ENCODE peak calls at places on chromosome 2, in five cellular contexts. T, S, O, Y and W are unnamed samples.
A peak's percentile ranks its signal among the peaks of the same experiment; 100 is the strongest.

GRCh38 chr2:106115250-106115649 is 78.9 kb downstream of the UXS1 start:
- DNase-seq in Y (peak; percentile 23), S (no peak), T (no peak), O (no peak), W (no peak)

GRCh38 chr2:74027496-74027895 is 42.8 kb downstream of the TET3 start:
- DNase-seq in T (no peak), O (no peak), S (no peak), Y (no peak), W (no peak)

GRCh38 chr2:235966932-235967331 is 201.3 kb downstream of the GBX2 start:
- DNase-seq in O (no peak), S (no peak), Y (no peak), T (no peak), W (no peak)

GRCh38 chr2:180927030-180927686 is 53.2 kb upstream of the UBE2E3 start:
- DNase-seq in O (no peak), Y (no peak), T (no peak), S (no peak), W (no peak)

GRCh38 chr2:211407076-211407475 is 850.7 kb downstream of the CPS1 start:
- DNase-seq in T (no peak), S (no peak), O (no peak), Y (no peak), W (no peak)

GRCh38 chr2:164498841-164499240 is 122.4 kb downstream of the GRB14 start:
- DNase-seq in S (no peak), Y (no peak), T (no peak), O (no peak), W (no peak)

GRCh38 chr2:200156140-200156858 is 150.2 kb upstream of the SPATS2L start:
- DNase-seq in O (peak; percentile 56), T (peak; percentile 62), S (peak; percentile 17), Y (peak; percentile 68), W (no peak)

GRCh38 chr2:30177861-30178465 is 31.2 kb downstream of the YPEL5 start:
- DNase-seq in Y (no peak), O (no peak), T (no peak), S (no peak), W (no peak)

DNA sequence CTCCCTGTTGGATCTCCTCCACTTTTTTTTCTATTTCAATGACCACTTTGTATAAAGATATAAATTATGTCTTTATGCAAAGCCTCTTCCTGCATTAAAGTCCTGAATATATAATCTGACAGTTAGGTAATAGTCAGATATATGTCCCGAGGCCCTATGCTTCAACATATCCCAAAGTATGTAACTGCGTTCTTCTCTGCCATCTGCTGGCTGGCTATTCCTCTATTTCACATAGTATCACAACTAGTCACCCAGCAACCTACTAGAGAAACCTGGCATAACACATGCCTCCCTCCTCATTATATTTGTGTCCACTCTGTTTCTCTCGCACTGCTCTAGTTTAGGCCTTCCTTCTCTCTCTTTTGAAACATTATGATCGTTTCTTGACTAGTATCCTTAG is 640.8 kb downstream of the DPP10 start:
- DNase-seq in T (no peak), Y (no peak), S (no peak), O (no peak), W (no peak)
- TF ChIP-seq CTCF in T (no peak), Y (no peak), S (no peak), O (no peak), W (no peak)

DNA sequence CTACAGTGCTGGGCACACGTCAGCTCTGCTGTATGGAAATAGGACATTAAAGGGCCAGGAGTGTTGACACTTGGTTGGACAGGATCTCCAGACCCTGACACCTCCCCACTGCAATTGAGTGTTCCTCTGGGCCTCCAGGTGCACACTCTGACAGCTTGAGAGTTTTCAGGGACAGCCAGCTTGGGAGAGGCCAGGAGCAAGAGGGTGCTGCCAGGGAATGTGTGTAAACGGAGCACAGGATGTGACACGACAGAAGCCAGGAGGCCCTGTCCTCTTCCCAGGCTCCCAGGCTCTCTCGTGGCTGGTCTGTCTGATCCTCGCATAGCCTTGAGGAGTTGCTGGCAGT is 318.1 kb upstream of the HS6ST1 start:
- DNase-seq in O (no peak), T (no peak), S (no peak), Y (no peak), W (no peak)
- H3K4me3 ChIP-seq in O (no peak overlapping the region), T (no peak overlapping the region), S (no peak overlapping the region), Y (no peak overlapping the region), W (no peak overlapping the region)

DNA sequence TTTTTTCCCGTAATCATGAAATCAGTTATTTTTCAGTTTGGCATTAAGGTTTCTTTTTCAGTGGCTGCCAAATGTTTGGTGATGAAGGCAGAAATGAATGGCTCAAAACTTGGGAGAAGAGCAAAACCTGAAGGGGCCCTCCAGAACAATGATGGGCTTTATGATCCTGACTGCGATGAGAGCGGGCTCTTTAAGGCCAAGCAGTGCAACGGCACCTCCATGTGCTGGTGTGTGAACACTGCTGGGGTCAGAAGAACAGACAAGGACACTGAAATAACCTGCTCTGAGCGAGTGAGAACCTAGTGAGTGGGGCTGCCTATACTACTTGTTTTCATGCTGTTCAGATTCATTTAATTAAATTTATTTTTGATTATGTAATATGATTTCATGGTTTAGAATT is 29.2 kb upstream of the MSH2 start:
- DNase-seq in S (peak; percentile 21), T (peak; percentile 70), Y (no peak), O (no peak), W (no peak)
- TF ChIP-seq CTCF in S (no peak), T (no peak), Y (no peak), O (no peak), W (no peak)

GRCh38 chr2:190342601-190343000 is 788 bp upstream of the INPP1 start:
- DNase-seq in O (no peak), S (no peak), Y (no peak), T (no peak), W (no peak)
- H3K4me3 ChIP-seq in O (no peak overlapping the region), S (no peak overlapping the region), Y (no peak overlapping the region), T (no peak overlapping the region), W (no peak overlapping the region)

GRCh38 chr2:127559454-127559853 is 24.0 kb downstream of the MYO7B start:
- DNase-seq in S (no peak), O (no peak), T (peak; percentile 9), Y (no peak), W (no peak)

GRCh38 chr2:127560929-127561275 is 25.4 kb downstream of the MYO7B start:
- DNase-seq in O (no peak), S (no peak), Y (no peak), T (peak; percentile 18), W (no peak)

GRCh38 chr2:127561371-127561770 is 25.9 kb downstream of the MYO7B start:
- DNase-seq in Y (no peak), O (no peak), S (no peak), T (peak; percentile 35), W (no peak)

GRCh38 chr2:127558911-127559310 is 23.4 kb downstream of the MYO7B start:
- DNase-seq in S (no peak), Y (no peak), O (no peak), T (peak; percentile 39), W (no peak)

DNA sequence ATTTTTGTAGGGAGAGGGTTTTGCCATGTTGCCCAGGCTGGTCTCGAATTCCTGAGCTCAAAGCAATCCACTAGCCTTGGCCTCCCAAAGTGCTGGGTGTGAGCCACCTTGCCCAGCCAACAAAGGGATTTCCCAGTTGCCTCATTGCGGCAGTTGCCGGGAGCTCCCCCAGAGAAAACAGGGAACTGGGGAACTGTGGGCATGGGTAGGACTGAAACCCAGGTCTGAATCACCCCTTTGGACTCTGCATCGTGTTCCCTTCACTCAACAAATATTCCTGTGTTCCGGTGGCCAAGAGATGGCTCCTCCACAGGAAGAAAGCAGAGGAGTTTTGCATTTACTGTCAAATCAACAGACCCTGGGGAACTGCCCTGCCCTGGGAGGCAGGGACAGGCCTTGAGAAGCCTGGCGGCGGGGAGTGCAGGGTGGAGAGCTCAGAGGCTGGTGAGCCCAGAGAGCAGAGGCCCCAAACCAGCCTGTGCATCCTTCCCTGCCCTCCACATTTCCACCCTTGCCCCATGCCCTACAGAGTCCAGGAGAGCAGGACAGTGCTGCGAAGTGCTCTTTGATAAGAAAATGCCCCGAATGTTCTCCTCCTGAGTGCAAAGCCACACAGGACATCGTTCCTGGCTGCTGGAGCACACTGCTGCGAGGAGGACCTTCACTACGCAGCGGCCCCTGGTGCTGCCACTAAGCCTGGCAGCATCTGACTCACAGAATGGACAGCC is 24.9 kb downstream of the MYO7B start:
- DNase-seq in S (no peak), T (peak; percentile 21), O (no peak), Y (no peak), W (no peak)
- TF ChIP-seq CTCF in S (no peak), T (no peak), O (no peak), Y (peak; percentile 17), W (peak; percentile 3)

DNA sequence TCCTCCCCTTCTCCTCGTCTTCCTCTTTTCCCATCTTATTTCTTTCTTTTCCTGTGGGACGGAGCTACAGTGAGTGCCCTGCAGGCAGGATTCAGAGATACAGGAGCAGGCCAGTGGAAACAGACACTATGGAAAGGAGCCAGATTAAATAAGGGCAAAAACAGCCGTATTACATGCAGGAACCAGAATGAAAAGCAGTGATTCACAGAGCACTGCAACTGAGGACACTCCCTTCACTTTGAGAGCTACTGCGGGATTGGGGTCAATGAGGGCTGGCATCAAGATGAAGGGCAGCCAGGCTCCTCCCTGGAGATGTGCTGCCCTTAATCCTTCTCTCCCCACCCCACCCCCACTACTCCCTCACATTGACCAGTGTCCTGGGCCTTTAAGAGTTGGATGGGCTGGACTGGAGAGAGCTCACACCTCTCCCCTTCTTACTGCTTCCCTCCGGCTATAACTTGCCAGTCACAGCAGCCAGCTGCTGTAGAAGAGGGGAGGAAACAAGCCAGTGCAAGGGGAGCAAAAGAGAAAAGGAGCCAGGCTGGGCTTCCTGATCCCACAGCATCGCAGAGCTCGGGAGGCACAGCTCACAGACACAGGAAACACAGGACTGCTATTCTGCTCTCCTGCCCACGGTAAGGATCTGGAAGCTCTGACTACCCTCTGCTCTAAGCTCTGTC is at the start of gene PLCD4:
- DNase-seq in S (no peak), O (no peak), T (no peak), Y (no peak), W (peak; percentile 16)
- H3K4me3 ChIP-seq in S (no peak within 1 kb of the TSS), O (no peak within 1 kb of the TSS), T (peak within 1 kb of the TSS; percentile 33), Y (peak within 1 kb of the TSS; percentile 13), W (peak within 1 kb of the TSS; percentile 51)

DNA sequence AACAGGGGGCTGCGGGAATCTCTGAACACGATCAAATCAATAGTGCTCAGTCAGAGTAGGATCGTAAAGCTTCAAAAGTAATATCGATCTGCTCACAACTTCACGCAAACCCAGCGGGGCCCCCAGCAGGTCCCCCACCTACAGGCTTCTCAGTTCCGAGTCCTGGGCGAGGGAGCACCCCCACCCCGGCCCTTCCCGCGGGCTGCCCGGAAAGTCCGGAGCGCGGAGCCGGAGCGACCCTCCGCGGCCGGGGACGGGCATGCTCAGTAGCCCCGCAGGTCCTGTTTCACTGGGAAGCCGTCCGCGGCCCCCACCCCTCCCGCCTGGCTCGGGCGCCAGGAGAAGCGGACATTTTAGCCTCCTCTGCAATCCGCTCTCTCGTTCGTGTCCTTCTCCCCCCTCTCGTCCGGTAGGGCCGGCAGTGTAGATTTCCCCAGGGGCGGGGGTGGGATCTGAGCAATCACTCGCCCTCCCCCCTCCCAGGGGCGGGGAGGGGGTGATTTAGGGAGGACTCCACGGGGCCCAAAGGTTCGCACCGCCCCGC is 3.3 kb upstream of the SPRED2 start:
- DNase-seq in Y (peak; percentile 68), T (peak; percentile 83), O (peak; percentile 92), S (peak; percentile 86), W (peak; percentile 50)
- TF ChIP-seq CTCF in Y (peak; percentile 5), T (no peak), O (no peak), S (peak; percentile 20), W (no peak)

GRCh38 chr2:182229288-182229687 is 197.5 kb downstream of the PDE1A start:
- DNase-seq in Y (no peak), T (no peak), O (no peak), S (no peak), W (no peak)

GRCh38 chr2:182228741-182229140 is 198.1 kb downstream of the PDE1A start:
- DNase-seq in T (no peak), S (no peak), O (no peak), Y (no peak), W (no peak)

GRCh38 chr2:182224669-182225068 is 202.2 kb downstream of the PDE1A start:
- DNase-seq in T (no peak), S (no peak), O (no peak), Y (no peak), W (no peak)

GRCh38 chr2:182228073-182228473 is 198.8 kb downstream of the PDE1A start:
- DNase-seq in T (no peak), Y (no peak), O (no peak), S (no peak), W (no peak)

GRCh38 chr2:182226807-182227206 is 200.0 kb downstream of the PDE1A start:
- DNase-seq in T (no peak), Y (no peak), O (no peak), S (no peak), W (no peak)
- H3K4me3 ChIP-seq in T (no peak overlapping the region), Y (no peak overlapping the region), O (no peak overlapping the region), S (no peak overlapping the region), W (no peak overlapping the region)